ENCODE peak calls at places on chromosome 16, in seven cellular contexts. A, T, O, N, S, Q and W are unnamed samples.

GRCh38 chr16:5025171-5025632 is 8.5 kb downstream of the NAGPA start:
- DNase-seq in A (no peak), T (peak), O (no peak), N (no peak), S (no peak), Q (no peak), W (no peak)

GRCh38 chr16:85206472-85207356 is 94.4 kb upstream of the CIBAR2 start:
- DNase-seq in A (peak), T (peak), O (peak), N (no peak), S (peak), Q (no peak), W (no peak)

GRCh38 chr16:9159839-9160550 is 68.6 kb downstream of the HAPSTR1 start:
- DNase-seq in A (peak), T (peak), O (no peak), N (peak), S (no peak), Q (peak), W (peak)

GRCh38 chr16:13961099-13961811 is 41.3 kb downstream of the ERCC4 start:
- DNase-seq in A (no peak), T (peak), O (no peak), N (peak), S (no peak), Q (no peak), W (peak)

GRCh38 chr16:47026492-47026891 is 53.0 kb upstream of the DNAJA2 start:
- DNase-seq in A (peak), T (no peak), O (no peak), N (no peak), S (no peak), Q (no peak), W (no peak)

GRCh38 chr16:89422527-89422904 is 67.8 kb downstream of the ANKRD11 start:
- DNase-seq in A (no peak), T (peak), O (peak), N (peak), S (no peak), Q (no peak), W (no peak)

GRCh38 chr16:73921295-73921694 is 375.3 kb upstream of the PSMD7 start:
- DNase-seq in A (no peak), T (no peak), O (no peak), N (no peak), S (no peak), Q (no peak), W (no peak)

GRCh38 chr16:86428729-86429472 is 81.4 kb upstream of the FOXF1 start:
- DNase-seq in A (no peak), T (peak), O (no peak), N (no peak), S (no peak), Q (peak), W (no peak)

DNA sequence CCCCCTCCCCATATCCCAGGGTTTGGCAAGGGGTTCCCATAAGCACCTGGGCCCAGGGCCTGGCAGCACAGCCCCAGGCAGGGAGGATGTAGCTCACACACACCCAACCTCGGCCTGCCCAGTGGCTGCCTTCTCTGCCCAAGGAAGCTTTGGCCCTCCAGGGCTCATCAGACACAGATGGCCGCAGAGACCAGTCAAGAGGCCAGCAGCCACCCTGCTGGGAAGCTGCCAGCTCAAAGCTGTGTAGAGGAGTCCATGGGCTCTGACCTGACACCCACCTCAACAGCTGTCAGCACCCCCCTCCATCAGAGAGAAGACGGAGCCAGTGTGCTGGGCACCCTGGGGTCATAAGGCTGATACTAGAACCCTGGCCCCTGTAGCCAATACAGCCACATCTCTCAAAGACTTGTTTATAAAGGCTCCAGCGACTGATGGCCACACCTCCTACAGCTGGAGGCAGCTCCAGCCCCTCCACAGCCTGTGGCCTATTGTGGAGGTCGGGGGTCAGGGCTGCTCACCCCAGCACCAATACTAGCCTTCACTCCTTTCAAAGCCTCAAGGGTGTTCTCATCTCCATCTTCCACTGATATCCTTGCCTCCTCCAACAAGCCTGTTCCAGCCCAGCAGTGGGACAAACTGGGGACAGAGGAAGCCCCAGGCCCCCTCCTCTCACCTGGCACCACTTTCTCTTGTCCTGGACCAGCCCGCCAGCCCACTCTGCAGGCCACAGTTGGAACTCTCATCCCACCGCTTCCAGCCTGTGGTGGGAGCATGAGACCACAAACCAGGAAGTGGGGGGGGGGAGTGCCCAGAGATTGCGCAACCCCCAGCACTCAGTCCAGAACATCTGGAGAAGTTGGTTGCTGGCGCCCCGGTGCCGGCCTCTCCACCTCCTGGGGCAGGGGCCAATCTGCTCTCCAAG is 2.2 kb upstream of the MPG start:
- DNase-seq in A (peak), T (peak), O (peak), N (peak), S (peak), Q (no peak), W (peak)
- TF ChIP-seq CTCF in A (peak), T (peak), O (no peak), N (peak), S (no peak), Q (no peak), W (peak)

GRCh38 chr16:31875112-31875803 is 1.7 kb downstream of the ZNF267 start:
- DNase-seq in A (no peak), T (no peak), O (no peak), N (peak), S (no peak), Q (no peak), W (no peak)

GRCh38 chr16:31873556-31874353 is at the start of gene ZNF267:
- DNase-seq in A (peak), T (peak), O (peak), N (peak), S (peak), Q (peak), W (peak)

GRCh38 chr16:31872201-31872600 is 1.4 kb upstream of the ZNF267 start:
- DNase-seq in A (no peak), T (no peak), O (no peak), N (no peak), S (no peak), Q (no peak), W (no peak)

GRCh38 chr16:31876955-31877828 is 3.6 kb downstream of the ZNF267 start:
- DNase-seq in A (no peak), T (peak), O (no peak), N (peak), S (no peak), Q (no peak), W (peak)

DNA sequence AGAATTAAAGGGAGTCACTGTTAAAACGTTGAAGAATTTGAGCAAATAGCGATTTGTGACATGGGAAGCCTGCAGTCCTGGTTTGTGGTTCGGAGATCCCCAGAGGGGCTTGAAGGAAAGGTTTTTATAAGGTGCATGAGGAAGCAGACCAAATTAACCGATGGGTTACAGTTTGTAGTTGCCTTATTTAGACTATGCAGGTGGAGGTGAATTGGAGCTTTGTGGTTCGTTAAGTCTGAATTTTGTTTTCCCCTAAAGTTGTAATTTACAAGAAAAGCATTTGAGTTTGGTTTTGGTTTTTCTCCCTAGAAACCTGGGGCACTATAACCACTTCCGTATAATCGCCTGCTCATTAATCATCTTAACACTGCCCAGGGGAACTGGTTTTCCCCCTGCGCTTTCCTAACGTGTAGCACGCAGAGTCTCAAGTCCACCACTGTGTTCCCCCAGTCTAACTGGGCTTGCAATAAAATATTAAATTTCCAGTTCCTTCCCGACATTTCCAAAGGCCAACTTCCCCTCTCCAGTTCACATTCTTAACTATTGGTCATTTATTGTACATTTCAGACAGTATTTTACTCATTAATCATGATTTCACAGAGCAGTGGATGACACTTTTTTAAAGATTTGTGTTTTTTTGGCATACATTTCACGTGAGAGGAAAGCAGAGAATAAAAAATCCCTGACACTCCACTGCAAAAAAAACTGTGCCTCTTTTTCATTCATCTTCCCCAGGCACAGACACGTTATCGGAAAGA is 926 bp downstream of the ZNF267 start:
- DNase-seq in A (no peak), T (peak), O (no peak), N (peak), S (no peak), Q (no peak), W (no peak)
- H3K4me3 ChIP-seq in A (peak), T (peak), O (peak), N (peak), S (peak), Q (peak), W (peak)

GRCh38 chr16:71214771-71215381 is 15.6 kb downstream of the HYDIN start:
- DNase-seq in A (no peak), T (peak), O (no peak), N (no peak), S (no peak), Q (peak), W (no peak)
- TF ChIP-seq CTCF in A (peak), T (peak), O (no peak), N (no peak), S (no peak), Q (no peak), W (no peak)

GRCh38 chr16:24539850-24540484 is 601 bp downstream of the RBBP6 start:
- DNase-seq in A (peak), T (peak), O (peak), N (no peak), S (peak), Q (no peak), W (no peak)

GRCh38 chr16:24541534-24541933 is 2.2 kb downstream of the RBBP6 start:
- DNase-seq in A (no peak), T (no peak), O (no peak), N (peak), S (no peak), Q (no peak), W (no peak)

GRCh38 chr16:24539295-24539849 is at the start of gene RBBP6:
- DNase-seq in A (peak), T (peak), O (peak), N (peak), S (peak), Q (peak), W (peak)

GRCh38 chr16:24538756-24539294 is 541 bp upstream of the RBBP6 start:
- DNase-seq in A (no peak), T (no peak), O (peak), N (no peak), S (no peak), Q (no peak), W (no peak)

DNA sequence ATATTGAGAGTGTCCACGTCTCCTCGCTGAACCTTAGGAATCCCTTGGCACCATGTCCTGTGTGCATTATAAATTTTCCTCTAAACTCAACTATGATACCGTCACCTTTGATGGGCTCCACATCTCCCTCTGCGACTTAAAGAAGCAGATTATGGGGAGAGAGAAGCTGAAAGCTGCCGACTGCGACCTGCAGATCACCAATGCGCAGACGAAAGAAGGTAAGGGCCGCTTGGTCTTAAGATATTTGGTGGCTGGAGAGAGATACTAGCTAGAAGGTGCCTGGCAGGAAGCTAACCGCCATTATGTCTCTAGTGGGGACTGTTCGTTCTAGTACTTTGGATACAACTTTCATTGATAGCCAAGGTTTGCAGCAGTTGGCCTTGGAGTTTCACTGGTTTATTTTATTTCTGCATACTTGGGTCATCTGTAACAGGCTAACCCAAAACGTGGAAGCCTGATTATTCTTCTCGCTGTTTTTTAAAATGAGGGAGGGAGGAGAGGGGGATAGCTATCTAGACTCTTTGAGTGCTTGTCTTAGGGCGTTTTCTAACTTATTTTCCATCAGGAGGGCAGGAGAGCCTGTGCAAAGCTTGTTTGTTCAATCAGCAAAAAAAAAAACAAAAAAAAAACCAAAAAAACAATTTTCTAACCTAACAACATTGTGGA is 1.3 kb downstream of the RBBP6 start:
- DNase-seq in A (no peak), T (peak), O (no peak), N (peak), S (no peak), Q (no peak), W (no peak)
- H3K4me3 ChIP-seq in A (peak), T (peak), O (peak), N (peak), S (peak), Q (peak), W (peak)

DNA sequence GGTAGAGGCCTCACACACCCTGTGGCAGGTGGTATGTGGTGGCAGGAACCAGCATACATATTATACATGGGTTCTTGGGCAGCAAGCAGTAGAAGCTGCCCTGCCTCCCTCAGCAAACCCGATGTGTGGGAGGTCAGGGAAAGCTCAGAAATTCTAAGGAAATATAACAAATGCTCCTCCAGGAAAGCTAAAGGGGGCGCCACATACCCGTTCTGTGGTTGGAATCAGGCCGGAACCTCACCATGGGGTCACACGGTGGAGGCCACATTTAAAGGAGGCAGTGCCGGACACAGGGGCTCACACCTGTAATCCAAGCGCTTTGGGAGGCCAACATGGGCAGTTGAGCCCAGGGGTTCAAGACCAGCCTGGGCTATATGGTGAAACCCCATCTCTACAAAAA is 12.4 kb upstream of the KATNB1 start:
- DNase-seq in A (no peak), T (peak), O (no peak), N (no peak), S (no peak), Q (no peak), W (no peak)
- TF ChIP-seq CTCF in A (no peak), T (peak), O (no peak), N (peak), S (no peak), Q (peak), W (peak)